ENCODE peak calls at places on chromosomes 11 and 22, in six cellular contexts. W, R, P, L, N and Y are unnamed samples.

GRCh38 chr11:123653405-123653996 is 923 bp downstream of the SCN3B start:
- DNase-seq in W (no peak), R (no peak), P (no peak), L (peak), N (no peak), Y (no peak)

GRCh38 chr11:32390712-32391111 is 44.6 kb downstream of the WT1 start:
- DNase-seq in W (no peak), R (no peak), P (no peak), L (no peak), N (no peak), Y (no peak)

GRCh38 chr11:125874556-125875124 is 12.8 kb upstream of the HYLS1 start:
- DNase-seq in W (peak), R (no peak), P (peak), L (peak), N (peak), Y (peak)

GRCh38 chr11:96307748-96308133 is 35.3 kb downstream of the MAML2 start:
- DNase-seq in W (no peak), R (no peak), P (no peak), L (peak), N (no peak), Y (peak)

GRCh38 chr11:35688023-35688422 is 25.4 kb downstream of the TRIM44 start:
- DNase-seq in W (no peak), R (no peak), P (no peak), L (no peak), N (no peak), Y (no peak)

GRCh38 chr11:26820739-26821138 is 98.9 kb upstream of the SLC5A12 start:
- DNase-seq in W (no peak), R (no peak), P (no peak), L (no peak), N (no peak), Y (no peak)

GRCh38 chr22:20989323-20990138 is 7.4 kb downstream of the LZTR1 start:
- DNase-seq in W (no peak), R (no peak), P (no peak), L (no peak), N (no peak), Y (no peak)

GRCh38 chr11:75337195-75337654 is 14.2 kb downstream of the ARRB1 start:
- DNase-seq in W (no peak), R (no peak), P (no peak), L (peak), N (no peak), Y (no peak)

GRCh38 chr22:46326066-46326680 is 9.3 kb upstream of the TRMU start:
- DNase-seq in W (no peak), R (no peak), P (no peak), L (no peak), N (no peak), Y (no peak)